ENCODE peak calls at places on chromosomes 4 and X, in eight cellular contexts. P is GM12878, Y is A549, C is body of pancreas, D is heart left ventricle, E is HCT116, L is transverse colon, W is adrenal gland. O is an unnamed sample. For H3K4me1, the result is how much of the 10 kb centered on the place peaks cover.

GRCh38 chr4:146190393-146190910 is 14.9 kb downstream of the LSM6 start:
- DNase-seq in D (no peak), C (no peak), P (no peak), E (no peak), W (no peak), L (no peak), Y (no peak), O (no peak)

GRCh38 chrX:48474127-48474526 is 1.9 kb upstream of the FTSJ1 start:
- DNase-seq in E (no peak), C (no peak), Y (no peak), P (no peak), D (no peak), W (no peak), L (no peak), O (no peak)

GRCh38 chrX:139930923-139931645 is 1.8 kb downstream of the ATP11C start:
- DNase-seq in C (peak), Y (peak), D (peak), E (no peak), L (peak), W (peak), P (no peak), O (peak)

GRCh38 chrX:129108936-129109335 is 414.4 kb downstream of the SMARCA1 start:
- DNase-seq in P (no peak), C (no peak), W (no peak), E (no peak), L (no peak), Y (no peak), D (no peak), O (no peak)

GRCh38 chrX:154890990-154891639 is 5.0 kb downstream of the F8A1 start:
- DNase-seq in C (no peak), P (no peak), W (no peak), D (no peak), E (no peak), L (no peak), Y (no peak), O (no peak)

GRCh38 chr4:85823295-85823694 is 348.3 kb downstream of the ARHGAP24 start:
- DNase-seq in W (no peak), C (no peak), Y (no peak), L (no peak), D (no peak), P (no peak), E (peak), O (no peak)

GRCh38 chrX:12319955-12320354 is 181.7 kb downstream of the FRMPD4 start:
- DNase-seq in E (no peak), W (no peak), L (no peak), D (no peak), C (no peak), Y (no peak), P (no peak), O (no peak)

GRCh38 chrX:31423575-31424284 is 351.9 kb upstream of the FTHL17 start:
- DNase-seq in C (peak), Y (peak), D (peak), E (no peak), P (no peak), W (peak), L (peak), O (peak)

GRCh38 chrX:16797358-16797757 is 11.1 kb downstream of the TXLNG start:
- DNase-seq in E (no peak), Y (no peak), P (no peak), L (no peak), C (no peak), W (no peak), D (no peak), O (no peak)

GRCh38 chr4:121064482-121064881 is 7.9 kb downstream of the NDNF start:
- DNase-seq in D (no peak), Y (no peak), P (no peak), L (no peak), W (no peak), C (no peak), E (no peak), O (no peak)

GRCh38 chr4:7299051-7299907 is 106.9 kb downstream of the SORCS2 start:
- DNase-seq in C (no peak), D (no peak), W (no peak), P (no peak), E (no peak), Y (no peak), L (no peak), O (no peak)

GRCh38 chr4:163395055-163395454 is 51.4 kb downstream of the NPY5R start:
- DNase-seq in Y (no peak), W (no peak), E (no peak), D (no peak), L (no peak), P (no peak), C (no peak), O (no peak)

GRCh38 chrX:106177106-106177981 is 9.2 kb downstream of the PWWP3B start:
- DNase-seq in C (peak), E (no peak), W (peak), D (peak), P (no peak), L (no peak), Y (no peak), O (peak)

GRCh38 chrX:19554786-19555185 is 39.5 kb upstream of the MAP3K15 start:
- DNase-seq in C (no peak), E (no peak), D (no peak), W (no peak), L (no peak), Y (no peak), P (peak), O (no peak)

GRCh38 chr4:59973496-59973895 is 1226.6 kb upstream of the ADGRL3 start:
- DNase-seq in E (no peak), P (no peak), C (no peak), D (no peak), Y (no peak), L (no peak), W (no peak), O (no peak)

GRCh38 chrX:41022579-41022978 is 62.7 kb upstream of the USP9X start:
- DNase-seq in P (no peak), D (no peak), L (no peak), C (no peak), Y (no peak), W (no peak), E (peak), O (no peak)

GRCh38 chr4:61628727-61629126 is 428.6 kb downstream of the ADGRL3 start:
- DNase-seq in W (no peak), C (no peak), L (no peak), E (no peak), Y (no peak), P (no peak), D (no peak), O (no peak)

GRCh38 chr4:63212075-63212474 is 1197.2 kb downstream of the TECRL start:
- DNase-seq in D (no peak), Y (no peak), E (no peak), L (no peak), C (no peak), P (no peak), W (no peak), O (no peak)

GRCh38 chrX:119236599-119237525 is 777 bp downstream of the PGRMC1 start:
- DNase-seq in E (no peak), W (peak), C (peak), L (peak), P (no peak), Y (no peak), D (no peak), O (peak)

GRCh38 chrX:386239-386767 is 404 bp downstream of the PPP2R3B start:
- DNase-seq in W (no peak), L (no peak), C (peak), Y (no peak), E (no peak), P (no peak), D (no peak), O (no peak)

GRCh38 chrX:114049063-114049462 is 534.8 kb upstream of the HTR2C start:
- DNase-seq in P (no peak), C (no peak), L (no peak), D (no peak), E (no peak), W (no peak), Y (no peak), O (no peak)

GRCh38 chr4:8350326-8350725 is 80.8 kb downstream of the HTRA3 start:
- DNase-seq in Y (no peak), D (no peak), W (no peak), L (no peak), E (no peak), P (no peak), C (no peak), O (no peak)

GRCh38 chrX:23840674-23841073 is 57.7 kb downstream of the SAT1 start:
- DNase-seq in Y (no peak), C (no peak), D (no peak), L (no peak), P (no peak), W (no peak), E (no peak), O (no peak)

GRCh38 chr4:15870921-15871664 is 67.4 kb downstream of the FGFBP1 start:
- DNase-seq in E (no peak), W (no peak), Y (no peak), L (no peak), P (no peak), D (no peak), C (no peak), O (no peak)
- H3K4me1 ChIP-seq in E (under half), W (under half), Y (under half), L (under half), P (under half), D (under half), C (under half), O (under half)

GRCh38 chr4:123017078-123017477 is 94.7 kb upstream of the NUDT6 start:
- DNase-seq in Y (no peak), E (no peak), P (no peak), W (no peak), L (no peak), D (no peak), C (no peak), O (no peak)
- H3K27ac ChIP-seq in Y (no peak), E (no peak), P (no peak), W (no peak), L (no peak), D (no peak), C (no peak), O (no peak)

DNA sequence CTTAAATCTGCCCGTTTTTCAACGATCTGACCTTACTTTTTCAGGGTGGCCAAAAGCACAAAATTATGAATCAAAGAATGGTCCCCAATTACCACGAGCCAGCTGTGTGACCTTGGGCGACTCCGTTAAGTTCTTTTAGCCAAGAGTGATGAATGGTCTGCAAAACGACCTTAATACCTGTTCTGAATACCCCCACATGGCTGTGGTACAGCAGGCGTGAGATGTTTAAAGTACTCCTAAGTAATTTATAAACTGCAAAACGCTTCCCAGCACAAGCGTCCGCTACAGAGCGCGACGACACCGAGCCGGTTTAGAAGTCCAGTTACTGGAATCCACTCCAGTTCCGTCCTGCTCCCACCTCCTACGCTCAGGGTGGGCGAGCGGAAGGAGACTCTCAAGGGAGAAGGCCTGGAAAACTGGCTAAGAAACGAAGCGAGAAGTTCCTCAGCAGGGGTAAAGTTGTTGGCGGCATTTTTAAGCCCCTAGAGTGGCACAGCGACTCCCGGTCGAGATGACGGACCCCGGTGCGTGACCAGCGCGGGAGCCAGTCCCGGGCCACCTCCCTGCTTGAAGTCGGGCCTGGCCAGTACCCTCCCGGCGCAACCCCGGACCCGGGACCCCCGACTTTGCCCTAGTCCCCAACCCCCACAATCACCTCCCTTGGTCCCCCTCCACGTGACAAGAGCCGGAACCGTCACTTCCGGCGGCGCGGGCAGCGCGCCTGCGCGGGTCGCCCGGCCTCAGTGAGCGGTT is 696 bp upstream of the BMP2K start:
- DNase-seq in P (no peak), D (peak), C (peak), L (peak), Y (peak), W (peak), E (peak), O (peak)
- TF ChIP-seq POLR2A in P (no peak), D (no peak), C (peak), L (peak), Y (peak), W (peak), E (peak), O (no peak)

GRCh38 chr4:70816894-70817293 is 22.8 kb downstream of the GRSF1 start:
- DNase-seq in L (no peak), W (no peak), D (no peak), Y (no peak), C (no peak), P (no peak), E (no peak), O (no peak)

GRCh38 chr4:70818921-70819320 is 20.8 kb downstream of the GRSF1 start:
- DNase-seq in P (no peak), L (no peak), E (no peak), W (no peak), Y (no peak), D (no peak), C (no peak), O (no peak)

GRCh38 chr4:70815370-70815769 is 24.3 kb downstream of the GRSF1 start:
- DNase-seq in C (no peak), Y (no peak), P (no peak), L (no peak), E (no peak), W (no peak), D (no peak), O (no peak)

DNA sequence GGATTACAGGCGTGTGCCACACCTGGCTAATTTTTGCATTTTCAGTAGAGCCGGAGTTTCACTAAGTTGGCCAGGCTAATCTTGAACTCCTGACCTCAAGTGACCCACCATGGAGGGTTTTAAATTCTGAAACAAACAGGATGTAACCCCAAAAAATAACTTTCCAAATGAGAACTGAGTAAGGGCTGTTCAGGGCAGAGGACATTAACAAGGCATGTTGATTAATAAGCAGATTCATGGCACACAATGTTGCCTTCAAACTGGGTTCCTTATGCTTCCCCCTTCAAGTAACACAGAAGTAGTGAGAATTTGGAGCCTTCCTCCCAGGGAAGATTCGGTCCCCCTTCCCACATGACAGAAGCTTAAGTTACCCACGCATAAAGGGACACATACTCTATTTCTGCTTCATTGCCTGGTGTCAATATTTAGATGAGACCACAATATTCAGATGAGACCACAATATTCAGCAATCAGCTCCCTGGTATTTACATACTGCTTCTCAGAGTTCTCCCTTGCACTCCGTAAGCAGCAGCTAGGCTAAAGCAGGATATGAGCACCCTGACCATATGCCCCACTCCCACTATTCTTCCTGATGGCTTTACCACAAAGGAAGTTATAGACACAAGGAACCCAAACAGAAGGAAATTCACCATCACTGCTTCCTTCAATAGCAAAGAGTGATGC is 21.4 kb downstream of the GRSF1 start:
- DNase-seq in E (no peak), Y (no peak), D (no peak), W (no peak), L (no peak), P (no peak), C (no peak), O (no peak)
- H3K4me1 ChIP-seq in E (under half), Y (under half), D (under half), W (under half), L (under half), P (under half), C (under half), O (under half)

GRCh38 chr4:147773261-147774184 is 41.6 kb downstream of the ARHGAP10 start:
- DNase-seq in Y (no peak), E (no peak), L (no peak), C (no peak), P (no peak), W (no peak), D (no peak), O (no peak)
- H3K27ac ChIP-seq in Y (no peak), E (no peak), L (peak), C (no peak), P (peak), W (no peak), D (peak), O (no peak)